ENCODE peak calls at places on chromosomes 6 and 20, in ten cellular contexts. S is WERI-Rb-1, D is A549, V is frontal cortex, Q is astrocyte of the spinal cord, H is Daoy, A is COR-L47, X is NCI-H510A, O is fibroblast of villous mesenchyme, F is aorta. B is an unnamed sample.
A peak's percentile ranks its signal among the peaks of the same experiment; 100 is the strongest.

GRCh38 chr6:110949679-110950285 is 8.7 kb upstream of the GTF3C6 start:
- DNase-seq in S (no peak), D (peak; percentile 38), V (no peak), Q (peak; percentile 51), H (no peak), A (peak; percentile 0), X (no peak), O (peak; percentile 53), F (no peak), B (no peak)

GRCh38 chr20:32626859-32627636 is 41.9 kb upstream of the NOL4L start:
- DNase-seq in S (no peak), D (no peak), V (peak; percentile 73), Q (no peak), H (peak; percentile 35), A (peak; percentile 97), X (peak; percentile 63), O (no peak), F (no peak), B (no peak)

GRCh38 chr6:125953502-125953875 is 3.1 kb upstream of the HINT3 start:
- DNase-seq in S (peak; percentile 55), D (no peak), V (no peak), Q (no peak), H (peak; percentile 22), A (peak; percentile 75), X (peak; percentile 52), O (no peak), F (no peak), B (no peak)

GRCh38 chr6:35253249-35253648 is 6.3 kb upstream of the ZNF76 start:
- DNase-seq in S (no peak), D (no peak), V (no peak), Q (no peak), H (no peak), A (no peak), X (no peak), O (no peak), F (no peak), B (no peak)

GRCh38 chr6:82331031-82331773 is 32.4 kb upstream of the TPBG start:
- DNase-seq in S (no peak), D (peak; percentile 59), V (no peak), Q (peak; percentile 40), H (peak; percentile 76), A (no peak), X (no peak), O (peak; percentile 67), F (no peak), B (peak; percentile 28)

GRCh38 chr20:56871691-56872090 is 242.6 kb downstream of the TFAP2C start:
- DNase-seq in S (no peak), D (no peak), V (no peak), Q (no peak), H (no peak), A (no peak), X (no peak), O (no peak), F (no peak), B (no peak)

GRCh38 chr6:142387997-142388815 is 86.4 kb downstream of the ADGRG6 start:
- DNase-seq in S (no peak), D (peak; percentile 55), V (no peak), Q (peak; percentile 65), H (peak; percentile 17), A (no peak), X (no peak), O (peak; percentile 72), F (no peak), B (peak; percentile 47)

GRCh38 chr6:152268846-152269442 is 368.2 kb downstream of the SYNE1 start:
- DNase-seq in S (no peak), D (no peak), V (no peak), Q (no peak), H (no peak), A (no peak), X (no peak), O (no peak), F (no peak), B (no peak)

GRCh38 chr6:34484899-34485298 is 19.0 kb downstream of the PACSIN1 start:
- DNase-seq in S (no peak), D (no peak), V (no peak), Q (no peak), H (peak; percentile 52), A (peak; percentile 94), X (peak; percentile 75), O (no peak), F (peak; percentile 55), B (no peak)

GRCh38 chr6:13184089-13184468 is 144.3 kb downstream of the TBC1D7 start:
- DNase-seq in S (no peak), D (no peak), V (no peak), Q (no peak), H (no peak), A (no peak), X (no peak), O (no peak), F (no peak), B (no peak)

GRCh38 chr6:87465041-87465440 is 7.7 kb upstream of the SLC35A1 start:
- DNase-seq in S (no peak), D (no peak), V (no peak), Q (no peak), H (no peak), A (no peak), X (no peak), O (no peak), F (no peak), B (no peak)

GRCh38 chr6:146891615-146892265 is 293.0 kb downstream of the ADGB start:
- DNase-seq in S (no peak), D (no peak), V (no peak), Q (peak; percentile 43), H (no peak), A (no peak), X (no peak), O (no peak), F (no peak), B (no peak)